ENCODE peak calls at places on chromosomes 2 and 18, in nine cellular contexts. L, X, J, T, Z, M, S, H and D are unnamed samples. For H3K79me2, the result is how much of the 10 kb centered on the place peaks cover.

GRCh38 chr18:35470440-35470839 is 27.3 kb downstream of the INO80C start:
- DNase-seq in H (no peak), M (no peak), T (no peak), J (no peak), Z (no peak), L (no peak), X (peak), S (no peak), D (no peak)

GRCh38 chr2:236209535-236209934 is 41.3 kb upstream of the GBX2 start:
- DNase-seq in H (no peak), L (no peak), S (no peak), J (no peak), M (no peak), Z (peak), T (peak), X (no peak), D (peak)

GRCh38 chr2:2682700-2683342 is 351.7 kb upstream of the MYT1L start:
- DNase-seq in M (no peak), X (no peak), S (no peak), Z (no peak), H (no peak), L (no peak), J (no peak), T (no peak), D (no peak)

GRCh38 chr2:132620115-132620514 is 49.9 kb downstream of the LYPD1 start:
- DNase-seq in S (no peak), X (peak), T (no peak), L (peak), H (no peak), J (no peak), Z (no peak), M (no peak), D (no peak)

GRCh38 chr18:71902482-71902881 is 641.7 kb downstream of the CBLN2 start:
- DNase-seq in M (no peak), X (no peak), J (no peak), L (no peak), T (no peak), H (peak), S (no peak), Z (no peak), D (no peak)

GRCh38 chr2:173148520-173148919 is 72.9 kb downstream of the MAP3K20 start:
- DNase-seq in X (peak), H (no peak), J (no peak), S (no peak), T (no peak), M (no peak), L (peak), Z (no peak), D (no peak)

GRCh38 chr18:78496095-78496494 is 483.5 kb upstream of the SALL3 start:
- DNase-seq in L (no peak), M (no peak), X (no peak), T (no peak), S (peak), J (no peak), H (no peak), Z (no peak), D (no peak)

GRCh38 chr2:10877691-10878111 is 34.0 kb upstream of the KCNF1 start:
- DNase-seq in T (no peak), S (no peak), H (no peak), M (no peak), Z (no peak), J (no peak), X (peak), L (no peak), D (no peak)

GRCh38 chr2:88139804-88140203 is 11.9 kb upstream of the FABP1 start:
- DNase-seq in M (no peak), Z (no peak), T (no peak), L (no peak), X (no peak), S (no peak), J (no peak), H (no peak), D (no peak)
- H3K4me3 ChIP-seq in M (no peak), Z (no peak), T (no peak), L (no peak), X (no peak), S (no peak), J (no peak), H (no peak), D (no peak)

DNA sequence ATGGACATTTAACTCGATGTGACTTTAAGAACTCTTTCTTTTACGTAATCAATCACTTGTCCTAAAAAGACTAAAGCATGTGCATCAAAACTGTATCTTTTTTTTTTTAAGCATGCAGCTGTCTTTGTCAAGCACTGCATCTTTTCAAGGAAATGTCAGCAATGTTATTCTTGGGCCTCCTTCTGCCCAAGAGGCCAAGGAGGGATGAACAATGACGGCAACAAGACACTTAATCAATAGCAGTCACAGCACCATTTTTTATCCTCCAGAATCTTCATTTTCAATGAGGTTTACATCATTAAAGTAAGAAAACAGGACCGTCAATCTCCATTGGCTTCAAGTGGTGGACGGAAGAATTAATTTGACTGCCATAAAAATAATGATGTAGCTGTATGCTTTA is 253.8 kb downstream of the AFF3 start:
- DNase-seq in X (no peak), H (no peak), Z (no peak), S (no peak), M (no peak), J (no peak), L (no peak), T (no peak), D (no peak)
- TF ChIP-seq EZH2phosphoT487 in X (no peak), H (no peak), Z (no peak), S (no peak), M (no peak), J (no peak), L (no peak), T (no peak), D (no peak)

GRCh38 chr2:201264472-201265173 is 4.3 kb downstream of the CASP8 start:
- DNase-seq in J (no peak), S (no peak), M (no peak), H (no peak), L (no peak), X (peak), T (no peak), Z (no peak), D (no peak)
- H3K79me2 ChIP-seq in J (half or more), S (half or more), M (half or more), H (under half), L (under half), X (half or more), T (half or more), Z (under half), D (under half)

DNA sequence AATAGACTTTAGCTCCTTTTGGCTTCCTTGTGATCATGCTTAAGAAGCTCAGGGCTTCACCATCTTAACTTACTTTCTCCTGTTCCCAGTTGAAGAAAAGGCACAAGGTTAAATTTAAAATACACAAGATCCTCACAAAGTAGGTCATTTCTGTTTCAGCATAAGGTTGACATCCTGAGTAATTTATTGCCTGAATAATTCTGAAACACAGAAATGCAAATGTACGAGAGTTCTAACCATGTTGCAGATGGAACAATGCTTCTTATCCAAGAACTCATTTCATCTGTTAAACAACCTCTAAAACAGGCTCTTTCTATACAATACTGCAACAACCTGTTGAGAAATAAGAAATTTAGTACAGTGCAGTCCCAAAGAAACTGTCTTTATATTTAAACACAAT is 395.2 kb downstream of the BCL11A start:
- DNase-seq in S (no peak), L (no peak), Z (no peak), X (no peak), T (no peak), J (no peak), H (no peak), M (no peak), D (no peak)
- H3K4me3 ChIP-seq in S (no peak), L (no peak), Z (no peak), X (no peak), T (no peak), J (no peak), H (no peak), M (no peak), D (no peak)

DNA sequence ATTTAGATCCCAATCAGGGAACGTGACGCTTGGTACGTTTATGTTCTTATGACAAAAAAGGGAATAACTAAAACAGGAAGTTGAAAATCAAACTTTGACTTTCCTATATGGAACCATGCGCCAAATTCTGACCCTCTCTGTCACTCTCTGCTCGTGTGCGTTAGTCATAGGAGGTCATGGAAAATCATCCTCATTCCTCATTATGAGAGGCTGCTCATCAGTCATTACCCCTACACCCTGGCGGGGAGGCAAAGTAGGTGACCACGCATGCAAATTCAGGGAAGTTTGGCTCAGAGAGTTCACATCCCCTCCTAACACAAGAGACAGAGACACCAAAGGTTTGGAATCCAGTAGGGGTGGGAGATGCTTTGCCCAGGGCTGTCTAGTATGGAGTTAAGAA is 15.5 kb downstream of the IL1F10 start:
- DNase-seq in M (no peak), J (no peak), X (no peak), L (no peak), Z (no peak), T (no peak), S (no peak), H (no peak), D (no peak)
- TF ChIP-seq EZH2phosphoT487 in M (no peak), J (no peak), X (no peak), L (no peak), Z (no peak), T (no peak), S (no peak), H (no peak), D (no peak)

GRCh38 chr18:5884375-5884774 is 10.9 kb downstream of the TMEM200C start:
- DNase-seq in L (no peak), Z (no peak), M (peak), S (no peak), X (no peak), T (no peak), H (no peak), J (no peak), D (no peak)
- H3K79me2 ChIP-seq in L (under half), Z (under half), M (under half), S (under half), X (under half), T (under half), H (under half), J (under half), D (under half)

DNA sequence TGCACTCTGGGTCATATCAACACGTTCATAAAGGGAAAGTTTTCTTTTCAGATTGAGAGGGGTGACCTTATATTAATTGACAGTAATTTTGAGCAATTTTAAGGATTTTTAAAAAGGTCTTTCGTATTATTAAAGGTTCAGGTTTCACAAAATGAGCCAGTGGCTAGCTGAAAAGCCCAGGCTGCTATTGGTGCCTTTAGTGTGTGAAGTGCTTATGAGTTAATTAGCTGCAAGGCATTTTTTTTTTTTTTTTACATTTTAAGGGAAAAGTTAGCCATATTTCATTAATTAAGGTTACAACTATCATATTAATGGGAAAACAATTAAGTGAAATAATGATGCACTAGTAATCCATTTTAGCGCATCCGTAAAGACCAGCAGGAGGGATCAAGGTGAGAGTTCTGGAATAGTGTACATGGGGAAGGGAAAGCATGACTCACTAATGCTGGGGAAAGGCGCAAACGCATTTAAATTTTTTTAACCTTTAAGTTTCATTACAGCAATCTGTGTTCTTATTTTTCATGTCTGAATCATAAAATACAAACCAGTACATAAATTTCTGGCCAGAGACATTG is 200.0 kb downstream of the ZNF407 start:
- DNase-seq in M (no peak), H (no peak), T (peak), S (no peak), J (no peak), Z (no peak), X (peak), L (no peak), D (no peak)
- H3K4me3 ChIP-seq in M (peak), H (peak), T (no peak), S (no peak), J (peak), Z (no peak), X (peak), L (no peak), D (no peak)

GRCh38 chr18:10152475-10152874 is 238.7 kb downstream of the VAPA start:
- DNase-seq in J (no peak), Z (no peak), L (no peak), X (no peak), S (no peak), T (no peak), M (no peak), H (no peak), D (no peak)
- TF ChIP-seq EZH2phosphoT487 in J (no peak), Z (no peak), L (no peak), X (no peak), S (no peak), T (no peak), M (no peak), H (no peak), D (no peak)